ENCODE peak calls at places on chromosomes 16 and 17, in eight cellular contexts. H is HCEC 1CT; G is tibial artery; W is stimulated activated CD4-positive, alpha-beta T cell treated with anti-CD3 and anti-CD28 coated beads, Interleukin-12 subunit alpha, Interleukin-12 subunit beta, amount 100 ng/mL, for 4 hours; Z is B cell; D is astrocyte of the spinal cord; F is T-cell; T is activated CD8-positive, alpha-beta memory T cell treated with anti-CD3 and anti-CD28 coated beads for 1 hour. M is an unnamed sample.

GRCh38 chr17:145671-146541 is 8.5 kb downstream of the SCGB1C2 start:
- DNase-seq in D (no peak), H (no peak), T (no peak), Z (no peak), W (no peak), G (peak; percentile 52), F (no peak), M (peak; percentile 38)

GRCh38 chr17:22704674-22705073 is 1012.4 kb downstream of the KCNJ18 start:
- DNase-seq in H (no peak), Z (no peak), F (no peak), G (no peak), W (no peak), T (no peak), D (no peak), M (no peak)

GRCh38 chr16:89326721-89327120 is 109.2 kb downstream of the ZNF778 start:
- DNase-seq in W (no peak), G (peak; percentile 54), D (no peak), Z (no peak), F (no peak), H (no peak), T (no peak), M (no peak)

GRCh38 chr16:83623091-83623730 is 184.6 kb upstream of the HSBP1 start:
- DNase-seq in G (no peak), Z (no peak), F (no peak), H (no peak), T (no peak), W (no peak), D (no peak), M (no peak)

GRCh38 chr17:44543213-44543904 is 13.9 kb upstream of the FZD2 start:
- DNase-seq in G (no peak), H (peak; percentile 94), D (peak; percentile 92), F (no peak), W (no peak), Z (no peak), T (no peak), M (no peak)

GRCh38 chr17:80002690-80003490 is 32.8 kb downstream of the TBC1D16 start:
- DNase-seq in F (no peak), T (no peak), D (no peak), G (no peak), Z (no peak), W (no peak), H (no peak), M (no peak)

GRCh38 chr17:78672880-78673371 is 95.7 kb upstream of the DNAH17 start:
- DNase-seq in T (no peak), Z (no peak), D (peak; percentile 15), F (no peak), W (no peak), G (no peak), H (no peak), M (no peak)

GRCh38 chr16:68227183-68227793 is 8.6 kb downstream of the ESRP2 start:
- DNase-seq in G (no peak), F (no peak), H (no peak), Z (no peak), T (no peak), D (no peak), W (no peak), M (no peak)

GRCh38 chr17:78979780-78980623 is at the start of gene LGALS3BP:
- DNase-seq in W (no peak), H (peak; percentile 77), G (peak; percentile 80), Z (no peak), T (no peak), D (peak; percentile 80), F (no peak), M (peak; percentile 81)

GRCh38 chr16:70253291-70254094 is 1.8 kb upstream of the EXOSC6 start:
- DNase-seq in H (peak; percentile 25), T (no peak), Z (peak; percentile 48), D (peak; percentile 41), F (no peak), W (peak; percentile 24), G (no peak), M (peak; percentile 45)

GRCh38 chr16:14470788-14471187 is 159.3 kb downstream of the PARN start:
- DNase-seq in D (no peak), F (no peak), T (no peak), H (no peak), Z (no peak), G (no peak), W (no peak), M (no peak)

GRCh38 chr17:33521784-33522183 is 228.7 kb upstream of the ASIC2 start:
- DNase-seq in Z (no peak), F (no peak), G (no peak), W (no peak), D (no peak), H (no peak), T (no peak), M (no peak)

GRCh38 chr17:1830288-1830687 is 483 bp downstream of the RPA1 start:
- DNase-seq in G (no peak), W (peak; percentile 4), T (no peak), Z (no peak), F (no peak), D (peak; percentile 14), H (no peak), M (no peak)

GRCh38 chr16:56625943-56626654 is 518 bp downstream of the MT1E start:
- DNase-seq in G (peak; percentile 93), Z (no peak), H (peak; percentile 81), F (no peak), D (peak; percentile 86), W (no peak), T (no peak), M (no peak)

GRCh38 chr17:74987909-74988711 is 678 bp downstream of the CDR2L start:
- DNase-seq in W (peak; percentile 17), Z (peak; percentile 46), F (no peak), T (no peak), D (peak; percentile 78), G (peak; percentile 92), H (peak; percentile 69), M (peak; percentile 85)

GRCh38 chr17:49085565-49086315 is 46.8 kb upstream of the B4GALNT2 start:
- DNase-seq in W (no peak), H (no peak), F (no peak), T (no peak), Z (no peak), D (no peak), G (no peak), M (no peak)

GRCh38 chr17:50710650-50711049 is 2.9 kb upstream of the ANKRD40 start:
- DNase-seq in T (no peak), F (no peak), D (no peak), W (no peak), G (no peak), Z (no peak), H (no peak), M (no peak)

GRCh38 chr17:35795007-35795870 is at the start of gene MMP28:
- DNase-seq in W (peak; percentile 48), Z (peak; percentile 50), H (peak; percentile 22), F (no peak), G (no peak), T (peak; percentile 13), D (no peak), M (peak; percentile 68)

GRCh38 chr17:61495161-61495857 is 43.1 kb downstream of the TBX4 start:
- DNase-seq in D (peak; percentile 17), T (no peak), Z (no peak), W (no peak), F (no peak), H (peak; percentile 16), G (no peak), M (no peak)

GRCh38 chr17:51322390-51323029 is 62.2 kb downstream of the UTP18 start:
- DNase-seq in F (no peak), Z (no peak), D (no peak), W (no peak), G (no peak), H (peak; percentile 13), T (no peak), M (no peak)

M was measured in ureter.